ENCODE peak calls at places on chromosomes 2 and 18, in four cellular contexts. Z, U, K and S are unnamed samples.

GRCh38 chr2:205759732-205760516 is 77.6 kb downstream of the NRP2 start:
- DNase-seq in U (no peak), Z (no peak), K (no peak), S (no peak)

GRCh38 chr2:129459200-129459876 is 520.1 kb upstream of the RAB6C start:
- DNase-seq in Z (no peak), U (no peak), K (no peak), S (no peak)

GRCh38 chr2:224999784-225000183 is 42.5 kb downstream of the DOCK10 start:
- DNase-seq in Z (no peak), K (no peak), U (no peak), S (no peak)

GRCh38 chr2:171160119-171160629 is 519 bp downstream of the TLK1 start:
- DNase-seq in K (peak), Z (peak), U (peak), S (peak)

GRCh38 chr2:169715379-169716228 is 18.0 kb upstream of the KLHL23 start:
- DNase-seq in U (peak), K (no peak), Z (peak), S (no peak)

GRCh38 chr2:41940715-41941114 is 107.1 kb upstream of the PKDCC start:
- DNase-seq in K (no peak), Z (no peak), U (no peak), S (no peak)

GRCh38 chr2:9103663-9104277 is 100.3 kb upstream of the MBOAT2 start:
- DNase-seq in K (no peak), Z (no peak), U (no peak), S (no peak)

GRCh38 chr2:160666019-160666676 is 172.5 kb upstream of the RBMS1 start:
- DNase-seq in Z (no peak), U (peak), K (no peak), S (no peak)

GRCh38 chr18:377088-377487 is 109.2 kb upstream of the THOC1 start:
- DNase-seq in K (no peak), Z (no peak), U (no peak), S (no peak)

GRCh38 chr2:233449071-233449901 is 95.0 kb downstream of the DGKD start:
- DNase-seq in Z (peak), U (no peak), K (peak), S (peak)

GRCh38 chr2:198782734-198783133 is 675.0 kb downstream of the SATB2 start:
- DNase-seq in K (no peak), Z (no peak), U (no peak), S (no peak)

GRCh38 chr18:63617049-63617995 is 26.7 kb downstream of the SERPINB4 start:
- DNase-seq in K (no peak), U (peak), Z (no peak), S (no peak)

GRCh38 chr2:1366546-1367134 is 46.6 kb upstream of the TPO start:
- DNase-seq in U (peak), K (peak), Z (peak), S (no peak)

GRCh38 chr18:13222371-13223281 is 4.1 kb downstream of the LDLRAD4 start:
- DNase-seq in U (peak), Z (peak), K (peak), S (peak)

GRCh38 chr18:49690307-49690706 is 123.0 kb downstream of the ACAA2 start:
- DNase-seq in Z (no peak), U (no peak), K (no peak), S (no peak)

GRCh38 chr2:127581050-127581345 is 45.5 kb downstream of the MYO7B start:
- DNase-seq in U (no peak), Z (no peak), K (no peak), S (no peak)

GRCh38 chr2:226213717-226214116 is 585.9 kb downstream of the IRS1 start:
- DNase-seq in U (no peak), Z (no peak), K (no peak), S (no peak)

GRCh38 chr2:180519276-180519675 is 461.1 kb upstream of the UBE2E3 start:
- DNase-seq in Z (no peak), U (no peak), K (no peak), S (no peak)

GRCh38 chr18:11004294-11004693 is 145.1 kb downstream of the PIEZO2 start:
- DNase-seq in Z (no peak), U (no peak), K (no peak), S (no peak)